ENCODE peak calls at places on chromosomes 3 and 15, in seven cellular contexts. U is GM12878, T is HepG2, S is H1, F is K562, G is Panc1, P is SK-N-SH. Y is an unnamed sample.
A peak's percentile ranks its signal among the peaks of the same experiment; 100 is the strongest.

GRCh38 chr15:101233651-101234281 is 18.1 kb downstream of the CHSY1 start:
- DNase-seq in U (no peak), T (no peak), S (no peak), F (no peak), G (no peak), P (no peak), Y (no peak)

GRCh38 chr3:194280777-194281176 is 70.4 kb downstream of the CPN2 start:
- DNase-seq in U (no peak), T (no peak), S (no peak), F (no peak), G (no peak), P (no peak), Y (no peak)

GRCh38 chr3:186152889-186153292 is 44.0 kb upstream of the ETV5 start:
- DNase-seq in U (peak; percentile 60), T (no peak), S (no peak), F (no peak), G (no peak), P (no peak), Y (no peak)

GRCh38 chr3:60303160-60303559 is 948.1 kb downstream of the FHIT start:
- DNase-seq in U (no peak), T (no peak), S (no peak), F (no peak), G (no peak), P (no peak), Y (no peak)

GRCh38 chr3:67640023-67640660 is 14.3 kb downstream of the SUCLG2 start:
- DNase-seq in U (no peak), T (no peak), S (no peak), F (no peak), G (no peak), P (no peak), Y (no peak)

GRCh38 chr15:25947336-25948080 is 84.4 kb upstream of the ATP10A start:
- DNase-seq in U (no peak), T (no peak), S (no peak), F (peak; percentile 3), G (no peak), P (no peak), Y (no peak)

GRCh38 chr15:96924570-96924969 is 594.1 kb downstream of the NR2F2 start:
- DNase-seq in U (no peak), T (no peak), S (no peak), F (no peak), G (no peak), P (no peak), Y (no peak)

GRCh38 chr3:150519026-150519425 is 27.3 kb downstream of the SERP1 start:
- DNase-seq in U (no peak), T (no peak), S (no peak), F (no peak), G (no peak), P (no peak), Y (peak; percentile 4)

GRCh38 chr3:196757876-196758739 is 18.5 kb downstream of the PAK2 start:
- DNase-seq in U (no peak), T (no peak), S (no peak), F (no peak), G (peak; percentile 38), P (no peak), Y (no peak)

GRCh38 chr15:59178151-59178705 is 28.4 kb upstream of the LDHAL6B start:
- DNase-seq in U (no peak), T (no peak), S (no peak), F (no peak), G (no peak), P (no peak), Y (no peak)

GRCh38 chr15:95259965-95260364 is 1028.6 kb downstream of the MCTP2 start:
- DNase-seq in U (no peak), T (no peak), S (no peak), F (peak; percentile 65), G (no peak), P (no peak), Y (no peak)

GRCh38 chr3:42605550-42606173 is 5.2 kb downstream of the NKTR start:
- DNase-seq in U (no peak), T (peak; percentile 45), S (no peak), F (peak; percentile 82), G (no peak), P (no peak), Y (no peak)

GRCh38 chr3:13167829-13168228 is 94.6 kb upstream of the IQSEC1 start:
- DNase-seq in U (no peak), T (no peak), S (no peak), F (no peak), G (no peak), P (no peak), Y (no peak)

GRCh38 chr3:176375519-176375918 is 821.8 kb downstream of the TBL1XR1 start:
- DNase-seq in U (no peak), T (no peak), S (no peak), F (no peak), G (no peak), P (no peak), Y (no peak)

GRCh38 chr3:131218196-131218595 is 163.4 kb upstream of the NUDT16 start:
- DNase-seq in U (no peak), T (no peak), S (no peak), F (no peak), G (no peak), P (no peak), Y (no peak)

GRCh38 chr15:96495386-96495785 is 164.9 kb downstream of the NR2F2 start:
- DNase-seq in U (no peak), T (no peak), S (no peak), F (no peak), G (no peak), P (no peak), Y (no peak)

GRCh38 chr3:30657914-30658313 is 51.5 kb downstream of the TGFBR2 start:
- DNase-seq in U (no peak), T (no peak), S (no peak), F (no peak), G (no peak), P (no peak), Y (no peak)

GRCh38 chr15:31353931-31354330 is 27.3 kb downstream of the KLF13 start:
- DNase-seq in U (no peak), T (no peak), S (no peak), F (no peak), G (no peak), P (peak; percentile 72), Y (no peak)

GRCh38 chr3:32591960-32592462 is 21.4 kb upstream of the DYNC1LI1 start:
- DNase-seq in U (no peak), T (no peak), S (no peak), F (no peak), G (no peak), P (no peak), Y (no peak)

GRCh38 chr3:111285691-111286090 is 214.1 kb downstream of the NECTIN3 start:
- DNase-seq in U (no peak), T (no peak), S (no peak), F (no peak), G (no peak), P (peak; percentile 3), Y (no peak)

GRCh38 chr3:12135029-12135634 is 23.6 kb downstream of the TIMP4 start:
- DNase-seq in U (no peak), T (peak; percentile 43), S (peak; percentile 17), F (peak; percentile 63), G (no peak), P (peak; percentile 63), Y (peak; percentile 34)

GRCh38 chr15:51335087-51335486 is 3.3 kb downstream of the CYP19A1 start:
- DNase-seq in U (no peak), T (no peak), S (no peak), F (no peak), G (no peak), P (no peak), Y (no peak)
- H3K4me1 ChIP-seq in U (peaks cover 21% of the 10 kb centered on the region), T (peaks cover 29% of the 10 kb centered on the region), S (no peaks in the 10 kb centered on the region), F (no peaks in the 10 kb centered on the region), G (no peaks in the 10 kb centered on the region), P (no peaks in the 10 kb centered on the region), Y (no peaks in the 10 kb centered on the region)

GRCh38 chr3:59210260-59210659 is 160.4 kb upstream of the CFAP20DC start:
- DNase-seq in U (no peak), T (no peak), S (no peak), F (no peak), G (no peak), P (no peak), Y (no peak)

DNA sequence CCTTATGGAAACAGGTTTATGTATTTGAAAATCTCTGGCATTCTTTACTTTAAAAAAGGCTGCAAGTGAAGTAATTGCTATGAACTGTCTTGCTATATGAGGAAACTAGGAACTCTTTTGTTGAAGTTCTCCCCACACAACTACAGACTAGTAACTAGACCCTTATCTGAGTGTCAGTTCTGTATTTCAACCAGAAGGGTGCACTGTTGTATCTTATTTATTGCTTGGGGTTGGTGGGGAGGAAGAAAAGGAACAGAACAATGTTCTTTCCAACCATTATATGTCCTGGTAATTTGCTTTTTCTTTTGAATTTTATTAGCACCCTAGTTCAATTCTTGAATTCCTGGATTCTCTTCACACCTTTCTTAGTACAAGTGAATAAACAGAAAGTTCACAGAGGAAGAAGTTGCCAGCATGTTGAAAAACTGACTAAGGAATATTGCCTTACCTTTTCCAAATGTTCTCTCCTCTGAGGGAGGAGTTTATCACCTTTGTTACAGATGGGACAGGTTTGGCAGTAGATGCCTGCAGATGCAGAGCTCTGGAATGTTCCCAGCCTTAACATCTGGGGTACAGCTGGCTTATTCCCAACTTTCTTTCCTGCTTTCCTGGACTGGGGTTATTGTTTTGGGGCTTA is 162.4 kb upstream of the CFAP20DC start:
- DNase-seq in U (peak; percentile 19), T (peak; percentile 26), S (no peak), F (peak; percentile 28), G (peak; percentile 10), P (peak; percentile 57), Y (peak; percentile 22)
- TF ChIP-seq SIN3A in U (no peak), T (no peak), S (no peak), F (no peak), G (no peak), P (no peak), Y (no peak)

GRCh38 chr3:10627884-10628572 is 122.6 kb upstream of the ATP2B2 start:
- DNase-seq in U (no peak), T (peak; percentile 6), S (peak; percentile 21), F (no peak), G (no peak), P (no peak), Y (peak; percentile 21)
- H3K4me3 ChIP-seq in U (no peak overlapping the region), T (no peak overlapping the region), S (no peak overlapping the region), F (no peak overlapping the region), G (no peak overlapping the region), P (no peak overlapping the region), Y (no peak overlapping the region)

GRCh38 chr3:46662771-46663551 is 30.5 kb downstream of the ALS2CL start:
- DNase-seq in U (no peak), T (no peak), S (no peak), F (no peak), G (no peak), P (peak; percentile 27), Y (no peak)
- H3K4me1 ChIP-seq in U (no peaks in the 10 kb centered on the region), T (no peaks in the 10 kb centered on the region), S (peaks cover 41% of the 10 kb centered on the region), F (no peaks in the 10 kb centered on the region), G (no peaks in the 10 kb centered on the region), P (no peaks in the 10 kb centered on the region), Y (peaks cover 5% of the 10 kb centered on the region)

GRCh38 chr15:90915808-90916440 is 12.8 kb downstream of the MAN2A2 start:
- DNase-seq in U (no peak), T (no peak), S (no peak), F (peak; percentile 90), G (no peak), P (no peak), Y (no peak)
- TF ChIP-seq SIN3A in U (no peak), T (no peak), S (no peak), F (peak; percentile 51), G (no peak), P (no peak), Y (no peak)